ENCODE peak calls at places on chromosomes 16 and 17, in eight cellular contexts. G is A549; I is tibial nerve; B is AG04450; L is fibroblast of lung; Q is CD8-positive, alpha-beta T cell; Y is IMR-90; V is mesenchymal stem cell. D is an unnamed sample.

GRCh38 chr16:73365010-73365409 is 317.1 kb upstream of the ZFHX3 start:
- DNase-seq in G (no peak), I (no peak), B (peak; percentile 16), L (peak; percentile 39), Q (no peak), Y (peak; percentile 12), V (no peak), D (no peak)

GRCh38 chr17:3893003-3893719 is at the start of gene CAMKK1:
- DNase-seq in G (peak; percentile 98), I (peak; percentile 70), B (no peak), L (peak; percentile 65), Q (peak; percentile 70), Y (peak; percentile 72), V (peak; percentile 84), D (peak; percentile 46)

GRCh38 chr17:43734376-43734775 is 24.2 kb downstream of the SOST start:
- DNase-seq in G (no peak), I (no peak), B (no peak), L (peak; percentile 45), Q (no peak), Y (peak; percentile 69), V (no peak), D (no peak)

GRCh38 chr17:37643829-37644228 is 583 bp upstream of the DDX52 start:
- DNase-seq in G (peak; percentile 43), I (no peak), B (no peak), L (no peak), Q (no peak), Y (no peak), V (no peak), D (no peak)

GRCh38 chr16:73565263-73565662 is 517.3 kb upstream of the ZFHX3 start:
- DNase-seq in G (no peak), I (no peak), B (no peak), L (peak; percentile 29), Q (no peak), Y (no peak), V (no peak), D (no peak)

GRCh38 chr17:71432378-71433315 is 688.2 kb upstream of the SOX9 start:
- DNase-seq in G (no peak), I (no peak), B (no peak), L (no peak), Q (no peak), Y (peak; percentile 38), V (no peak), D (no peak)

GRCh38 chr17:69961488-69962145 is 113.4 kb upstream of the KCNJ16 start:
- DNase-seq in G (peak; percentile 7), I (peak; percentile 12), B (peak; percentile 67), L (peak; percentile 74), Q (no peak), Y (peak; percentile 47), V (no peak), D (no peak)

GRCh38 chr17:47728214-47728877 is 4.7 kb upstream of the TBX21 start:
- DNase-seq in G (no peak), I (no peak), B (no peak), L (no peak), Q (no peak), Y (no peak), V (no peak), D (no peak)

GRCh38 chr17:364766-365165 is 12.2 kb upstream of the RPH3AL start:
- DNase-seq in G (no peak), I (no peak), B (no peak), L (no peak), Q (no peak), Y (no peak), V (no peak), D (no peak)

GRCh38 chr16:24511801-24512200 is 27.6 kb upstream of the RBBP6 start:
- DNase-seq in G (no peak), I (no peak), B (no peak), L (no peak), Q (no peak), Y (no peak), V (no peak), D (no peak)

GRCh38 chr17:61371606-61372005 is 28.0 kb upstream of the TBX2 start:
- DNase-seq in G (no peak), I (no peak), B (no peak), L (no peak), Q (no peak), Y (no peak), V (no peak), D (no peak)

GRCh38 chr16:85269165-85269564 is 156.9 kb upstream of the CIBAR2 start:
- DNase-seq in G (no peak), I (no peak), B (no peak), L (no peak), Q (no peak), Y (no peak), V (no peak), D (peak; percentile 54)

GRCh38 chr16:15607700-15608396 is 35.1 kb downstream of the MARF1 start:
- DNase-seq in G (no peak), I (peak; percentile 27), B (peak; percentile 18), L (peak; percentile 86), Q (no peak), Y (peak; percentile 82), V (peak; percentile 85), D (no peak)

GRCh38 chr17:64037180-64037579 is 16.7 kb upstream of the ICAM2 start:
- DNase-seq in G (no peak), I (no peak), B (no peak), L (no peak), Q (no peak), Y (no peak), V (no peak), D (no peak)

GRCh38 chr16:20300312-20301097 is 26.8 kb downstream of the GP2 start:
- DNase-seq in G (peak; percentile 62), I (no peak), B (no peak), L (peak; percentile 41), Q (no peak), Y (peak; percentile 41), V (peak; percentile 18), D (peak; percentile 2)

GRCh38 chr16:72191551-72191950 is 19.6 kb upstream of the PMFBP1 start:
- DNase-seq in G (no peak), I (no peak), B (no peak), L (no peak), Q (no peak), Y (no peak), V (no peak), D (no peak)

GRCh38 chr17:65171753-65172152 is 34.6 kb downstream of the RGS9 start:
- DNase-seq in G (no peak), I (no peak), B (no peak), L (no peak), Q (no peak), Y (no peak), V (no peak), D (no peak)

GRCh38 chr16:2178321-2179106 is 17.9 kb downstream of the CASKIN1 start:
- DNase-seq in G (no peak), I (no peak), B (no peak), L (peak; percentile 17), Q (no peak), Y (no peak), V (no peak), D (no peak)

GRCh38 chr17:18946536-18946935 is 5.4 kb upstream of the SLC5A10 start:
- DNase-seq in G (no peak), I (no peak), B (no peak), L (no peak), Q (no peak), Y (peak; percentile 19), V (no peak), D (no peak)

GRCh38 chr17:51085150-51085805 is 35.4 kb downstream of the SPAG9 start:
- DNase-seq in G (no peak), I (no peak), B (no peak), L (peak; percentile 17), Q (no peak), Y (peak; percentile 39), V (peak; percentile 21), D (no peak)

GRCh38 chr17:2174471-2175293 is 119.8 kb downstream of the HIC1 start:
- DNase-seq in G (no peak), I (peak; percentile 37), B (peak; percentile 98), L (peak; percentile 100), Q (no peak), Y (peak; percentile 99), V (peak; percentile 99), D (no peak)
- H3K27ac ChIP-seq in G (no peak overlapping the region), I (no peak overlapping the region), B (peak overlapping the region; percentile 98), L (peak overlapping the region; percentile 96), Q (no peak overlapping the region), Y (peak overlapping the region; percentile 82), V (peak overlapping the region; percentile 59), D (no peak overlapping the region)

GRCh38 chr17:83203472-83204221 is 124.2 kb downstream of the METRNL start:
- DNase-seq in G (no peak), I (peak; percentile 14), B (no peak), L (no peak), Q (no peak), Y (no peak), V (no peak), D (no peak)

GRCh38 chr17:83201206-83202001 is 122.0 kb downstream of the METRNL start:
- DNase-seq in G (no peak), I (peak; percentile 7), B (no peak), L (no peak), Q (no peak), Y (no peak), V (no peak), D (no peak)

GRCh38 chr17:83203073-83203471 is 123.7 kb downstream of the METRNL start:
- DNase-seq in G (no peak), I (peak; percentile 65), B (peak; percentile 34), L (peak; percentile 97), Q (no peak), Y (peak; percentile 94), V (peak; percentile 32), D (no peak)

GRCh38 chr17:83202002-83203000 is 122.9 kb downstream of the METRNL start:
- DNase-seq in G (no peak), I (peak; percentile 11), B (no peak), L (no peak), Q (no peak), Y (no peak), V (no peak), D (no peak)

GRCh38 chr17:83204230-83204725 is 124.9 kb downstream of the METRNL start:
- DNase-seq in G (no peak), I (peak; percentile 7), B (no peak), L (no peak), Q (no peak), Y (no peak), V (no peak), D (no peak)
- H3K27ac ChIP-seq in G (no peak overlapping the region), I (peak overlapping the region; percentile 74), B (no peak overlapping the region), L (peak overlapping the region; percentile 74), Q (no peak overlapping the region), Y (no peak overlapping the region), V (no peak overlapping the region), D (no peak overlapping the region)

DNA sequence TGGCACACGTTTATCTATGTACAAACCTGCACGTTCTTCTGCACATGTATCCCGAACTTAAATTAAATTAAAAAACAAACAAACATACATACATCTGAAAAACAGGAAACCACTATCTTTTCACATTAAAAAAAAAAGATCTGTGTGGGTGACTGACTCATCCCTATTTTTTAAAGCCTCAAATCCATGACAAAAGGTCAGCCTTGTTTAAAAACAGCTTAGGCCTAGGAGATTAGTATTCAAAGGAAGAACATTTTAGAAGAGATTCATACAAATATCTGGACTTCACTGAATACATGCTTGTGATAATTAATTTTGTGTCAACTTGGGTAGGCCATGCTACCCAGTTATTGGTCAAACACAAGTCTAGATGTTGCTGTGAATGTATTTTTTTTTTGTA is 4.6 kb upstream of the PRKAR1A start:
- DNase-seq in G (no peak), I (no peak), B (no peak), L (no peak), Q (no peak), Y (no peak), V (peak; percentile 34), D (no peak)
- H3K27ac ChIP-seq in G (no peak overlapping the region), I (no peak overlapping the region), B (no peak overlapping the region), L (no peak overlapping the region), Q (no peak overlapping the region), Y (no peak overlapping the region), V (no peak overlapping the region), D (no peak overlapping the region)

GRCh38 chr17:76318586-76318985 is 10.5 kb upstream of the QRICH2 start:
- DNase-seq in G (no peak), I (no peak), B (peak; percentile 10), L (no peak), Q (no peak), Y (peak; percentile 85), V (no peak), D (no peak)
- H3K27ac ChIP-seq in G (no peak overlapping the region), I (no peak overlapping the region), B (no peak overlapping the region), L (no peak overlapping the region), Q (no peak overlapping the region), Y (no peak overlapping the region), V (no peak overlapping the region), D (no peak overlapping the region)